ENCODE peak calls at places on chromosomes 2 and 18, in four cellular contexts. K is heart right ventricle, Q is cardiac muscle cell, P is A673. W is an unnamed sample. For H3K4me1 and H3K36me3, the result is how much of the 10 kb centered on the place peaks cover.

GRCh38 chr2:91477731-91478672 is 2786.5 kb downstream of the RPIA start:
- DNase-seq in K (peak), Q (peak), P (peak), W (peak)

GRCh38 chr2:96267159-96267971 is 1.3 kb downstream of the CIAO1 start:
- DNase-seq in K (no peak), Q (peak), P (peak), W (no peak)

GRCh38 chr2:36800381-36800780 is 103.9 kb downstream of the VIT start:
- DNase-seq in K (no peak), Q (no peak), P (no peak), W (no peak)

GRCh38 chr2:18149660-18150246 is 271.3 kb downstream of the KCNS3 start:
- DNase-seq in K (no peak), Q (peak), P (peak), W (no peak)

GRCh38 chr18:21672868-21673267 is 31.7 kb downstream of the ABHD3 start:
- DNase-seq in K (peak), Q (no peak), P (no peak), W (no peak)

GRCh38 chr18:26863921-26864497 is 1.5 kb downstream of the AQP4 start:
- DNase-seq in K (no peak), Q (no peak), P (no peak), W (no peak)

GRCh38 chr18:36448384-36449290 is 151.1 kb downstream of the FHOD3 start:
- DNase-seq in K (no peak), Q (no peak), P (no peak), W (no peak)

GRCh38 chr18:65336411-65336810 is 414.4 kb upstream of the CDH7 start:
- DNase-seq in K (no peak), Q (no peak), P (no peak), W (no peak)

GRCh38 chr18:74492259-74492658 is 3.9 kb upstream of the CNDP2 start:
- DNase-seq in K (no peak), Q (no peak), P (no peak), W (no peak)

GRCh38 chr2:127139766-127140165 is 32.8 kb upstream of the BIN1 start:
- DNase-seq in K (no peak), Q (no peak), P (no peak), W (no peak)

GRCh38 chr2:176484838-176485237 is 215.6 kb downstream of the MTX2 start:
- DNase-seq in K (no peak), Q (no peak), P (no peak), W (no peak)

GRCh38 chr2:197219636-197220035 is 90.9 kb downstream of the ANKRD44 start:
- DNase-seq in K (no peak), Q (no peak), P (peak), W (no peak)

GRCh38 chr2:240121675-240122074 is 14.4 kb downstream of the COPS9 start:
- DNase-seq in K (no peak), Q (no peak), P (no peak), W (no peak)

GRCh38 chr2:27182346-27182745 is 29.5 kb upstream of the ATRAID start:
- DNase-seq in K (no peak), Q (no peak), P (no peak), W (no peak)

GRCh38 chr2:22579341-22579740 is 805.6 kb upstream of the KLHL29 start:
- DNase-seq in K (no peak), Q (no peak), P (no peak), W (no peak)

GRCh38 chr2:216888086-216888485 is 28.2 kb upstream of the TNP1 start:
- DNase-seq in K (no peak), Q (no peak), P (no peak), W (no peak)

GRCh38 chr2:193670478-193670877 is 1475.7 kb upstream of the TMEFF2 start:
- DNase-seq in K (no peak), Q (no peak), P (no peak), W (no peak)

DNA sequence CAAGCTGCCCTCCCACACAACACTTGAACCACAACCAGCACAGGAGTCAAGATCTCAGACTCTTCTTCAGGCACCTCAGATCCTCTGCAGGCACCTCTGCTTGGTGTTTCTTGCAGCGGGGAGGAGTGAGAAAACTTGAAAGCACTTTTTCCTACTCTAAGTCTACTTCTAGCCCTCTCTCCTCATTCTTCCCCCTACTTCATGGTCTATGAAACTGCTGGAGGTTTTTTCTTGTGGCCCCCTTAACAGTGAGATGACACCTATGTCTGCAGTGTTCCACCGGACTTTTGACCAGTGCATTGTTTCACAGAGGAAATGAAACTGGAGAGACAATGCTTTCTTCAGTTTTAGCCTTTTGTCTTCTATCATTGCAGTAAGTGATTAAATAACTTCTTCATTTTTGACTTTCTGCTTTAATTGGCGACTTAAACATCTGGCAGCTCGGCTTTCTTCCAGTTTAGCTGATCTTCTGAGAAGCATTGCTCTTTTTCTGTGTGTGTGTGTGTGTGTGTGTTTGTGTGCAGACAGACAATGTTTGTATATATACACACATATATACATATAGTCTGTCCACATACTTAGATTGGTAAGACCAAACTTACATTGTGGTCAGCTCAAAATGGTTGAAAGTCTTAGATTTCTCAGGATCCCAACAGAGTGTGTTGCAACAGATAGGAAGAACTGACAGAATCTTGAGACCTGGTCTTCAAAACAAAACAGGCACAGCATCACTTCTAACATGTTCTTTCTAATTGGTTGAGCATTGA is 1474.0 kb upstream of the TMEFF2 start:
- DNase-seq in K (no peak), Q (no peak), P (no peak), W (no peak)
- H3K27ac ChIP-seq in K (no peak), Q (no peak), P (no peak), W (no peak)

GRCh38 chr2:11753886-11754704 is 7.7 kb downstream of the LPIN1 start:
- DNase-seq in K (peak), Q (no peak), P (peak), W (no peak)
- H3K4me1 ChIP-seq in K (under half), Q (half or more), P (under half), W (under half)

GRCh38 chr2:74881176-74881575 is 47.2 kb downstream of the HK2 start:
- DNase-seq in K (no peak), Q (no peak), P (no peak), W (no peak)
- H3K36me3 ChIP-seq in K (half or more), Q (half or more), P (half or more), W (half or more)

DNA sequence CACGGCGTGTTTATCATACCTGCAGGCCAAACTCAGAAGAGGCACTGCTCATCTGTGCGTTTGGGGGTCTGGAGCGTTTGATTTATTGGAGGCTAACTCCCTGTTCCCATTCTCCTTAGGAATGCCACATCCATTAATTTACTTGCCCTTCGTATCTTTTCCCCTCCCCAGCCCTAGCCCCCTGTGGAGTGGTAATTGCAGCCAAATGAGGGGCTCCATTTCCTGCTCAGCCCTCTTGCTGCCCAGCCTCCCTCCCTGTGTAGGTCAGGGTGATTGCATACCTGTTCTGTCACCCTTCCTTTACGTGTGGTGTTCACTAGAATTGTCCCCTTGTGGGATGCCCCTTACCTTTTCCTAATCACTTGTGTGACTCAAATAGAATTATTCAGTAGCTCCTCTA is 120.4 kb downstream of the MAP3K20 start:
- DNase-seq in K (no peak), Q (no peak), P (no peak), W (no peak)
- H3K27ac ChIP-seq in K (peak), Q (peak), P (no peak), W (peak)

GRCh38 chr2:157414050-157414449 is 29.8 kb downstream of the CYTIP start:
- DNase-seq in K (no peak), Q (no peak), P (no peak), W (no peak)
- H3K4me1 ChIP-seq in K (under half), Q (under half), P (under half), W (under half)

DNA sequence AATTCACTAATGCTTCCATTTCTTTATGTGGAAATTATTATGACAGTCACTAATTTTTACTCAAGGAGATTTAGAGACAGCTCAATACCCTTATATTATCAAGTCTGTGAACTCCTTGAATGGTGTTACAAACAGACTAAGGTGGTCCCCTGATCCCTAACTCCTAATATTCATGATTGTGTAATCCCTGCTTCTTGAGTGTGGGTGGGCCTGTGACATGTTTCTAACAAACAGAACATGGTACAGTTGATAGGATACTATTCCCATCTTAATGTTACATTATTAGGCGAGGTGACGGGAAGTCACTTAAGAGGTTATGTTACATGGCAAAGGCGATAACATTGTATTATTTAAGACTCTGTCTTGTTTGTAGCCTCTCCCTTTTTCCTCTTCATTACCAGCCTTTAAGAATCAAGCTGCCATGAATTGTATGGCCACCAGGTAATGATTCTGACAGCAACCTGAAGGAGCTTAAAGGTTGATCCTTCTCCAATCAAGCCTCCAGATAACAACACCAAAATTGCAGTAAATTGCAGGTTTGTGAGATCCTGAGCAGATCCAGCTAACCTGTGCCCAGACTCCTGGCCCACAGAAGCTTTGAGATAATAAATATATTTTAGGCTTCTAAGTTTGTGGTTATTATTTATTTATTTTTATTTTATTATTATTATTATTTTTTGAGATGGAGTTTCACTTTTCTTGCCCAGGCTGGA is 32.1 kb downstream of the CYTIP start:
- DNase-seq in K (no peak), Q (no peak), P (no peak), W (no peak)
- H3K36me3 ChIP-seq in K (under half), Q (under half), P (under half), W (under half)

GRCh38 chr2:6937157-6937556 is 19.9 kb downstream of the RNF144A start:
- DNase-seq in K (no peak), Q (no peak), P (no peak), W (no peak)
- H3K27ac ChIP-seq in K (no peak), Q (no peak), P (no peak), W (no peak)

W was measured in tibial artery.